ENCODE peak calls at places on chromosomes 6 and 20, in nine cellular contexts. One of them, this sample, is unnamed.

GRCh38 chr6:111721677-111722219 is 116.1 kb upstream of the TRAF3IP2 start:
- DNase-seq in stimulated activated CD4-positive, alpha-beta T cell treated with anti-CD3 and anti-CD28 coated beads, Interleukin-15, amount 100 ng/mL, for 24 hours: peak
- DNase-seq in HTR-8/SVneo: peak
- DNase-seq in hypothalamus: no peak
- DNase-seq in KBM-7: peak
- DNase-seq in endothelial cell: peak
- DNase-seq in head of caudate nucleus: no peak
- DNase-seq in SHP77 treated with DMSO at 0.1 percent for 48 hours: peak
- DNase-seq in neural crest cell: no peak
- DNase-seq in this sample: no peak

GRCh38 chr6:17096076-17096475 is 5.8 kb upstream of the STMND1 start:
- DNase-seq in endothelial cell: no peak
- DNase-seq in head of caudate nucleus: no peak
- DNase-seq in HTR-8/SVneo: no peak
- DNase-seq in SHP77 treated with DMSO at 0.1 percent for 48 hours: no peak
- DNase-seq in KBM-7: no peak
- DNase-seq in neural crest cell: no peak
- DNase-seq in stimulated activated CD4-positive, alpha-beta T cell treated with anti-CD3 and anti-CD28 coated beads, Interleukin-15, amount 100 ng/mL, for 24 hours: no peak
- DNase-seq in hypothalamus: no peak
- DNase-seq in this sample: no peak

GRCh38 chr20:61223121-61223520 is 28.9 kb upstream of the CDH4 start:
- DNase-seq in head of caudate nucleus: no peak
- DNase-seq in stimulated activated CD4-positive, alpha-beta T cell treated with anti-CD3 and anti-CD28 coated beads, Interleukin-15, amount 100 ng/mL, for 24 hours: no peak
- DNase-seq in KBM-7: no peak
- DNase-seq in endothelial cell: no peak
- DNase-seq in HTR-8/SVneo: no peak
- DNase-seq in hypothalamus: no peak
- DNase-seq in neural crest cell: no peak
- DNase-seq in SHP77 treated with DMSO at 0.1 percent for 48 hours: no peak
- DNase-seq in this sample: no peak

GRCh38 chr6:90375681-90376439 is 79.2 kb upstream of the BACH2 start:
- DNase-seq in hypothalamus: no peak
- DNase-seq in KBM-7: no peak
- DNase-seq in HTR-8/SVneo: no peak
- DNase-seq in endothelial cell: no peak
- DNase-seq in head of caudate nucleus: no peak
- DNase-seq in stimulated activated CD4-positive, alpha-beta T cell treated with anti-CD3 and anti-CD28 coated beads, Interleukin-15, amount 100 ng/mL, for 24 hours: no peak
- DNase-seq in neural crest cell: no peak
- DNase-seq in SHP77 treated with DMSO at 0.1 percent for 48 hours: no peak
- DNase-seq in this sample: no peak

GRCh38 chr20:45406260-45407066 is 1.6 kb upstream of the DBNDD2 start:
- DNase-seq in head of caudate nucleus: peak
- DNase-seq in hypothalamus: peak
- DNase-seq in HTR-8/SVneo: peak
- DNase-seq in SHP77 treated with DMSO at 0.1 percent for 48 hours: peak
- DNase-seq in stimulated activated CD4-positive, alpha-beta T cell treated with anti-CD3 and anti-CD28 coated beads, Interleukin-15, amount 100 ng/mL, for 24 hours: peak
- DNase-seq in neural crest cell: peak
- DNase-seq in KBM-7: peak
- DNase-seq in endothelial cell: peak
- DNase-seq in this sample: peak

GRCh38 chr6:121435444-121436069 is at the start of gene GJA1:
- DNase-seq in HTR-8/SVneo: peak
- DNase-seq in hypothalamus: no peak
- DNase-seq in endothelial cell: peak
- DNase-seq in head of caudate nucleus: no peak
- DNase-seq in stimulated activated CD4-positive, alpha-beta T cell treated with anti-CD3 and anti-CD28 coated beads, Interleukin-15, amount 100 ng/mL, for 24 hours: no peak
- DNase-seq in neural crest cell: peak
- DNase-seq in KBM-7: no peak
- DNase-seq in SHP77 treated with DMSO at 0.1 percent for 48 hours: no peak
- DNase-seq in this sample: no peak

GRCh38 chr6:163797313-163797712 is 382.8 kb downstream of the QKI start:
- DNase-seq in hypothalamus: no peak
- DNase-seq in neural crest cell: no peak
- DNase-seq in SHP77 treated with DMSO at 0.1 percent for 48 hours: no peak
- DNase-seq in endothelial cell: no peak
- DNase-seq in head of caudate nucleus: no peak
- DNase-seq in HTR-8/SVneo: no peak
- DNase-seq in KBM-7: no peak
- DNase-seq in stimulated activated CD4-positive, alpha-beta T cell treated with anti-CD3 and anti-CD28 coated beads, Interleukin-15, amount 100 ng/mL, for 24 hours: no peak
- DNase-seq in this sample: no peak

GRCh38 chr6:79546186-79546585 is 9.0 kb upstream of the LCA5 start:
- DNase-seq in KBM-7: no peak
- DNase-seq in hypothalamus: no peak
- DNase-seq in neural crest cell: no peak
- DNase-seq in SHP77 treated with DMSO at 0.1 percent for 48 hours: no peak
- DNase-seq in stimulated activated CD4-positive, alpha-beta T cell treated with anti-CD3 and anti-CD28 coated beads, Interleukin-15, amount 100 ng/mL, for 24 hours: no peak
- DNase-seq in HTR-8/SVneo: no peak
- DNase-seq in head of caudate nucleus: no peak
- DNase-seq in endothelial cell: no peak
- DNase-seq in this sample: no peak

GRCh38 chr6:45892696-45893095 is 123.0 kb downstream of the CLIC5 start:
- DNase-seq in KBM-7: peak
- DNase-seq in hypothalamus: no peak
- DNase-seq in endothelial cell: no peak
- DNase-seq in head of caudate nucleus: no peak
- DNase-seq in HTR-8/SVneo: no peak
- DNase-seq in stimulated activated CD4-positive, alpha-beta T cell treated with anti-CD3 and anti-CD28 coated beads, Interleukin-15, amount 100 ng/mL, for 24 hours: no peak
- DNase-seq in neural crest cell: no peak
- DNase-seq in SHP77 treated with DMSO at 0.1 percent for 48 hours: no peak
- DNase-seq in this sample: no peak

GRCh38 chr6:54291738-54292137 is 16.5 kb upstream of the TINAG start:
- DNase-seq in endothelial cell: no peak
- DNase-seq in hypothalamus: no peak
- DNase-seq in KBM-7: no peak
- DNase-seq in neural crest cell: no peak
- DNase-seq in HTR-8/SVneo: no peak
- DNase-seq in stimulated activated CD4-positive, alpha-beta T cell treated with anti-CD3 and anti-CD28 coated beads, Interleukin-15, amount 100 ng/mL, for 24 hours: no peak
- DNase-seq in head of caudate nucleus: no peak
- DNase-seq in SHP77 treated with DMSO at 0.1 percent for 48 hours: no peak
- DNase-seq in this sample: no peak

GRCh38 chr6:141133346-141133745 is 999.4 kb upstream of the GJE1 start:
- DNase-seq in HTR-8/SVneo: peak
- DNase-seq in endothelial cell: no peak
- DNase-seq in stimulated activated CD4-positive, alpha-beta T cell treated with anti-CD3 and anti-CD28 coated beads, Interleukin-15, amount 100 ng/mL, for 24 hours: no peak
- DNase-seq in hypothalamus: no peak
- DNase-seq in SHP77 treated with DMSO at 0.1 percent for 48 hours: no peak
- DNase-seq in KBM-7: no peak
- DNase-seq in neural crest cell: no peak
- DNase-seq in head of caudate nucleus: no peak
- DNase-seq in this sample: no peak

GRCh38 chr6:41877051-41877680 is 18.0 kb downstream of the USP49 start:
- DNase-seq in hypothalamus: no peak
- DNase-seq in HTR-8/SVneo: no peak
- DNase-seq in neural crest cell: no peak
- DNase-seq in SHP77 treated with DMSO at 0.1 percent for 48 hours: no peak
- DNase-seq in endothelial cell: no peak
- DNase-seq in head of caudate nucleus: no peak
- DNase-seq in stimulated activated CD4-positive, alpha-beta T cell treated with anti-CD3 and anti-CD28 coated beads, Interleukin-15, amount 100 ng/mL, for 24 hours: no peak
- DNase-seq in KBM-7: no peak
- DNase-seq in this sample: no peak

GRCh38 chr20:3167738-3168078 is 5.6 kb downstream of the LZTS3 start:
- DNase-seq in head of caudate nucleus: no peak
- DNase-seq in SHP77 treated with DMSO at 0.1 percent for 48 hours: no peak
- DNase-seq in hypothalamus: no peak
- DNase-seq in KBM-7: no peak
- DNase-seq in stimulated activated CD4-positive, alpha-beta T cell treated with anti-CD3 and anti-CD28 coated beads, Interleukin-15, amount 100 ng/mL, for 24 hours: no peak
- DNase-seq in neural crest cell: no peak
- DNase-seq in endothelial cell: no peak
- DNase-seq in HTR-8/SVneo: no peak
- DNase-seq in this sample: no peak

GRCh38 chr6:40947876-40948514 is 91.0 kb downstream of the UNC5CL start:
- DNase-seq in head of caudate nucleus: no peak
- DNase-seq in neural crest cell: no peak
- DNase-seq in endothelial cell: no peak
- DNase-seq in hypothalamus: no peak
- DNase-seq in HTR-8/SVneo: no peak
- DNase-seq in SHP77 treated with DMSO at 0.1 percent for 48 hours: no peak
- DNase-seq in stimulated activated CD4-positive, alpha-beta T cell treated with anti-CD3 and anti-CD28 coated beads, Interleukin-15, amount 100 ng/mL, for 24 hours: no peak
- DNase-seq in KBM-7: no peak
- DNase-seq in this sample: no peak

GRCh38 chr6:77926198-77926752 is 273.4 kb downstream of the MEI4 start:
- DNase-seq in endothelial cell: no peak
- DNase-seq in HTR-8/SVneo: no peak
- DNase-seq in KBM-7: no peak
- DNase-seq in stimulated activated CD4-positive, alpha-beta T cell treated with anti-CD3 and anti-CD28 coated beads, Interleukin-15, amount 100 ng/mL, for 24 hours: no peak
- DNase-seq in head of caudate nucleus: no peak
- DNase-seq in hypothalamus: no peak
- DNase-seq in SHP77 treated with DMSO at 0.1 percent for 48 hours: no peak
- DNase-seq in neural crest cell: no peak
- DNase-seq in this sample: no peak

GRCh38 chr20:55079917-55080316 is 604.5 kb downstream of the DOK5 start:
- DNase-seq in neural crest cell: no peak
- DNase-seq in hypothalamus: no peak
- DNase-seq in HTR-8/SVneo: no peak
- DNase-seq in SHP77 treated with DMSO at 0.1 percent for 48 hours: no peak
- DNase-seq in endothelial cell: no peak
- DNase-seq in head of caudate nucleus: no peak
- DNase-seq in KBM-7: no peak
- DNase-seq in stimulated activated CD4-positive, alpha-beta T cell treated with anti-CD3 and anti-CD28 coated beads, Interleukin-15, amount 100 ng/mL, for 24 hours: no peak
- DNase-seq in this sample: no peak

GRCh38 chr20:58781138-58781537 is 69.6 kb downstream of the GNAS-AS1 start:
- DNase-seq in head of caudate nucleus: no peak
- DNase-seq in stimulated activated CD4-positive, alpha-beta T cell treated with anti-CD3 and anti-CD28 coated beads, Interleukin-15, amount 100 ng/mL, for 24 hours: no peak
- DNase-seq in KBM-7: no peak
- DNase-seq in hypothalamus: no peak
- DNase-seq in SHP77 treated with DMSO at 0.1 percent for 48 hours: no peak
- DNase-seq in endothelial cell: no peak
- DNase-seq in neural crest cell: no peak
- DNase-seq in HTR-8/SVneo: no peak
- DNase-seq in this sample: no peak

GRCh38 chr20:58891076-58891685 is 38.7 kb downstream of the GNAS start:
- DNase-seq in SHP77 treated with DMSO at 0.1 percent for 48 hours: no peak
- DNase-seq in hypothalamus: no peak
- DNase-seq in HTR-8/SVneo: peak
- DNase-seq in endothelial cell: peak
- DNase-seq in KBM-7: no peak
- DNase-seq in stimulated activated CD4-positive, alpha-beta T cell treated with anti-CD3 and anti-CD28 coated beads, Interleukin-15, amount 100 ng/mL, for 24 hours: peak
- DNase-seq in neural crest cell: peak
- DNase-seq in head of caudate nucleus: peak
- DNase-seq in this sample: peak

GRCh38 chr6:17714879-17715860 is 8.4 kb upstream of the NUP153 start:
- DNase-seq in KBM-7: peak
- DNase-seq in endothelial cell: no peak
- DNase-seq in hypothalamus: no peak
- DNase-seq in HTR-8/SVneo: peak
- DNase-seq in neural crest cell: no peak
- DNase-seq in stimulated activated CD4-positive, alpha-beta T cell treated with anti-CD3 and anti-CD28 coated beads, Interleukin-15, amount 100 ng/mL, for 24 hours: peak
- DNase-seq in SHP77 treated with DMSO at 0.1 percent for 48 hours: no peak
- DNase-seq in head of caudate nucleus: no peak
- DNase-seq in this sample: no peak

GRCh38 chr6:113723182-113723581 is 134.0 kb upstream of the MARCKS start:
- DNase-seq in hypothalamus: no peak
- DNase-seq in KBM-7: peak
- DNase-seq in head of caudate nucleus: no peak
- DNase-seq in neural crest cell: no peak
- DNase-seq in HTR-8/SVneo: no peak
- DNase-seq in endothelial cell: peak
- DNase-seq in stimulated activated CD4-positive, alpha-beta T cell treated with anti-CD3 and anti-CD28 coated beads, Interleukin-15, amount 100 ng/mL, for 24 hours: no peak
- DNase-seq in SHP77 treated with DMSO at 0.1 percent for 48 hours: no peak
- DNase-seq in this sample: no peak

GRCh38 chr6:90288404-90288803 is 8.2 kb downstream of the BACH2 start:
- DNase-seq in endothelial cell: no peak
- DNase-seq in KBM-7: no peak
- DNase-seq in stimulated activated CD4-positive, alpha-beta T cell treated with anti-CD3 and anti-CD28 coated beads, Interleukin-15, amount 100 ng/mL, for 24 hours: no peak
- DNase-seq in hypothalamus: no peak
- DNase-seq in head of caudate nucleus: no peak
- DNase-seq in neural crest cell: no peak
- DNase-seq in HTR-8/SVneo: no peak
- DNase-seq in SHP77 treated with DMSO at 0.1 percent for 48 hours: no peak
- DNase-seq in this sample: no peak

GRCh38 chr6:124536792-124537191 is 425.4 kb upstream of the RNF217 start:
- DNase-seq in KBM-7: no peak
- DNase-seq in endothelial cell: no peak
- DNase-seq in hypothalamus: no peak
- DNase-seq in HTR-8/SVneo: no peak
- DNase-seq in stimulated activated CD4-positive, alpha-beta T cell treated with anti-CD3 and anti-CD28 coated beads, Interleukin-15, amount 100 ng/mL, for 24 hours: no peak
- DNase-seq in head of caudate nucleus: no peak
- DNase-seq in neural crest cell: no peak
- DNase-seq in SHP77 treated with DMSO at 0.1 percent for 48 hours: peak
- DNase-seq in this sample: no peak

GRCh38 chr20:5090191-5090590 is 29.6 kb downstream of the PCNA start:
- DNase-seq in endothelial cell: peak
- DNase-seq in HTR-8/SVneo: no peak
- DNase-seq in KBM-7: peak
- DNase-seq in head of caudate nucleus: no peak
- DNase-seq in hypothalamus: no peak
- DNase-seq in SHP77 treated with DMSO at 0.1 percent for 48 hours: no peak
- DNase-seq in stimulated activated CD4-positive, alpha-beta T cell treated with anti-CD3 and anti-CD28 coated beads, Interleukin-15, amount 100 ng/mL, for 24 hours: no peak
- DNase-seq in neural crest cell: no peak
- DNase-seq in this sample: no peak

GRCh38 chr20:58893355-58894151 is 41.0 kb downstream of the GNAS start:
- DNase-seq in head of caudate nucleus: no peak
- DNase-seq in KBM-7: no peak
- DNase-seq in SHP77 treated with DMSO at 0.1 percent for 48 hours: no peak
- DNase-seq in stimulated activated CD4-positive, alpha-beta T cell treated with anti-CD3 and anti-CD28 coated beads, Interleukin-15, amount 100 ng/mL, for 24 hours: peak
- DNase-seq in neural crest cell: no peak
- DNase-seq in hypothalamus: no peak
- DNase-seq in endothelial cell: no peak
- DNase-seq in HTR-8/SVneo: no peak
- DNase-seq in this sample: no peak

GRCh38 chr6:152948150-152948768 is 34.6 kb downstream of the FBXO5 start:
- DNase-seq in neural crest cell: peak
- DNase-seq in HTR-8/SVneo: no peak
- DNase-seq in KBM-7: peak
- DNase-seq in endothelial cell: peak
- DNase-seq in SHP77 treated with DMSO at 0.1 percent for 48 hours: peak
- DNase-seq in head of caudate nucleus: peak
- DNase-seq in hypothalamus: no peak
- DNase-seq in stimulated activated CD4-positive, alpha-beta T cell treated with anti-CD3 and anti-CD28 coated beads, Interleukin-15, amount 100 ng/mL, for 24 hours: no peak
- DNase-seq in this sample: peak

GRCh38 chr6:87197547-87197946 is 42.2 kb downstream of the ZNF292 start:
- DNase-seq in hypothalamus: no peak
- DNase-seq in SHP77 treated with DMSO at 0.1 percent for 48 hours: no peak
- DNase-seq in endothelial cell: no peak
- DNase-seq in HTR-8/SVneo: no peak
- DNase-seq in KBM-7: no peak
- DNase-seq in head of caudate nucleus: no peak
- DNase-seq in neural crest cell: no peak
- DNase-seq in stimulated activated CD4-positive, alpha-beta T cell treated with anti-CD3 and anti-CD28 coated beads, Interleukin-15, amount 100 ng/mL, for 24 hours: peak
- DNase-seq in this sample: no peak

GRCh38 chr6:33958208-33958862 is 154.5 kb upstream of the MLN start:
- DNase-seq in head of caudate nucleus: peak
- DNase-seq in endothelial cell: peak
- DNase-seq in neural crest cell: no peak
- DNase-seq in stimulated activated CD4-positive, alpha-beta T cell treated with anti-CD3 and anti-CD28 coated beads, Interleukin-15, amount 100 ng/mL, for 24 hours: peak
- DNase-seq in KBM-7: no peak
- DNase-seq in SHP77 treated with DMSO at 0.1 percent for 48 hours: peak
- DNase-seq in HTR-8/SVneo: no peak
- DNase-seq in hypothalamus: no peak
- DNase-seq in this sample: no peak

This sample was measured in NCI-H1092.